ENCODE peak calls at places on chromosomes 4 and X, in five cellular contexts. V, U, Z, A and B are unnamed samples.

GRCh38 chrX:136781180-136781797 is 557 bp upstream of the ARHGEF6 start:
- DNase-seq in U (no peak), Z (no peak), V (no peak), A (no peak), B (no peak)

GRCh38 chr4:109072595-109072994 is 229.9 kb downstream of the COL25A1 start:
- DNase-seq in Z (no peak), V (peak; percentile 24), U (no peak), A (no peak), B (peak; percentile 51)

GRCh38 chrX:39821011-39821708 is 276.6 kb downstream of the BCOR start:
- DNase-seq in U (peak; percentile 35), Z (peak; percentile 43), A (no peak), V (no peak), B (no peak)

GRCh38 chr4:41678086-41678485 is 70.4 kb downstream of the PHOX2B start:
- DNase-seq in Z (no peak), U (no peak), A (no peak), V (no peak), B (no peak)

GRCh38 chr4:19883841-19884240 is 367.9 kb upstream of the SLIT2 start:
- DNase-seq in Z (no peak), V (no peak), A (no peak), U (no peak), B (peak; percentile 7)

GRCh38 chrX:48059296-48059639 is 12.2 kb downstream of the ZNF630 start:
- DNase-seq in V (no peak), A (no peak), Z (no peak), U (no peak), B (no peak)

GRCh38 chr4:76246025-76246424 is 5.5 kb upstream of the FAM47E start:
- DNase-seq in U (no peak), A (no peak), V (no peak), Z (no peak), B (no peak)

GRCh38 chr4:156547439-156547838 is 424.2 kb downstream of the PDGFC start:
- DNase-seq in A (no peak), Z (no peak), U (no peak), V (no peak), B (peak; percentile 47)

GRCh38 chrX:120749141-120749846 is 119.4 kb upstream of the C1GALT1C1 start:
- DNase-seq in V (no peak), Z (no peak), A (no peak), U (no peak), B (no peak)

GRCh38 chrX:121496966-121497365 is 449.6 kb downstream of the GLUD2 start:
- DNase-seq in V (no peak), Z (no peak), A (no peak), U (no peak), B (no peak)

GRCh38 chr4:145545538-145546224 is 64.0 kb downstream of the SMAD1 start:
- DNase-seq in Z (no peak), U (no peak), V (no peak), A (no peak), B (peak; percentile 83)

GRCh38 chr4:3873446-3874415 is 107.5 kb downstream of the ADRA2C start:
- DNase-seq in U (no peak), A (no peak), Z (no peak), V (no peak), B (no peak)

GRCh38 chrX:153411255-153411987 is at the start of gene ZFP92:
- DNase-seq in Z (peak; percentile 80), V (no peak), U (no peak), A (peak; percentile 62), B (no peak)

GRCh38 chr4:181176306-181176705 is 1066.9 kb upstream of the TENM3 start:
- DNase-seq in A (no peak), V (no peak), Z (no peak), U (no peak), B (no peak)

GRCh38 chr4:122533841-122534240 is 77.3 kb upstream of the IL2 start:
- DNase-seq in U (no peak), Z (no peak), V (no peak), A (no peak), B (no peak)

GRCh38 chr4:100738388-100739165 is 220.8 kb upstream of the EMCN start:
- DNase-seq in Z (no peak), V (peak; percentile 25), U (no peak), A (no peak), B (peak; percentile 75)
- TF ChIP-seq CTCF in Z (no peak), V (no peak), U (no peak), A (no peak), B (no peak)

DNA sequence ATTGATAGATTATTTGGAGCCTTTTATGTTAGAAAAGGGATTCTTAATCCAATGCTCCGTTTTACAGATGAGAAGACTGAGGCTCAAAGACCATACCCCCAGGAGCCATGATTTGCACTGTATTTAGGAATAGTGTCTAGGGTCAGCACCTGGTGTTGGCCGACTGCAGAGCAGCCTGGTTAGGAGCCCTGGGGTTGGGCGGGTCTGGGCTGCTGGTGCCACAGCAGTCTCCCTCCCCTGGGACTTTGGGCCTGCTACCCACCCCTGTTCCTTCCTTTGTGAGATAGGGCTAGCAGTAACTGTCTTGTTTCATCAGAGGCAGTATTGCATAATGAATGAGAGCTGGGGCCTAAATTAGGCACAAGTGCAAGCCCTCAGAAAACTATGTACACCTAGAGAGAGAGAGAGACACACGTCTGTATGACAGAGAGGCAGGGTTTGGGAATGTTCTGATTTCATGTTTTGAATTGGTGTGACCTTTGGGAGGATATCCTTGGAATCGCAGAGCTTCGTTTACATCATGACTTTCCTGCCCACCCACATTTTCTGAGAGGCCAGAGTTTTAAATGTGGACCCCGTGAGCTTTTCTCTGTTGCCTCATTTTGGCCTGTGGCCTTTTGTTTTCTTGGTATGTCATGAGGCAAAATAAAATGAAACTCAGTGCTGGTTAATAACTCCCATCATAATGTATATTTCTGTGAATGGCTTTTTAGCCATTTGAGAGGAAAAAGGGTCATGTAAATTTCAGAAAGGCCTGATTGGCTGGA is 111.8 kb downstream of the PTTG2 start:
- DNase-seq in V (no peak), Z (no peak), A (peak; percentile 63), U (no peak), B (no peak)
- TF ChIP-seq CTCF in V (no peak), Z (peak; percentile 33), A (no peak), U (no peak), B (no peak)

GRCh38 chrX:57453901-57454300 is 137.9 kb upstream of the ZXDB start:
- DNase-seq in Z (peak; percentile 24), A (no peak), V (no peak), U (no peak), B (no peak)
- TF ChIP-seq CTCF in Z (peak; percentile 20), A (peak; percentile 44), V (no peak), U (no peak), B (peak; percentile 49)

GRCh38 chr4:165345663-165346417 is 18.4 kb downstream of the MSMO1 start:
- DNase-seq in U (no peak), V (no peak), Z (no peak), A (no peak), B (no peak)
- TF ChIP-seq CTCF in U (no peak), V (peak; percentile 21), Z (no peak), A (no peak), B (peak; percentile 22)

GRCh38 chrX:7072856-7073255 is 74.7 kb upstream of the STS start:
- DNase-seq in A (no peak), U (no peak), Z (no peak), V (no peak), B (no peak)
- TF ChIP-seq CTCF in A (no peak), U (no peak), Z (no peak), V (no peak), B (no peak)

GRCh38 chr4:73864365-73864764 is 4.8 kb upstream of the CXCL1 start:
- DNase-seq in Z (peak; percentile 15), A (no peak), U (peak; percentile 32), V (no peak), B (no peak)
- TF ChIP-seq CTCF in Z (peak; percentile 51), A (peak; percentile 20), U (peak; percentile 52), V (peak; percentile 20), B (peak; percentile 14)